ENCODE peak calls at places on chromosomes 16 and 17, in six cellular contexts. R is AG10803; H is activated B cell treated with CpG ODN at 0.5 μM for 24 hours; E is stimulated activated CD4-positive, alpha-beta T cell treated with anti-CD3 and anti-CD28 coated beads, Interleukin-15, amount 100 ng/mL, for 48 hours; W is naive B cell; Y is T-helper 9 cell. G is an unnamed sample.

GRCh38 chr16:73192227-73192894 is 144.4 kb upstream of the ZFHX3 start:
- DNase-seq in Y (no peak), W (no peak), E (no peak), H (no peak), R (peak), G (no peak)

GRCh38 chr17:63537001-63537400 is 13.3 kb upstream of the DCAF7 start:
- DNase-seq in R (no peak), E (no peak), H (no peak), Y (no peak), W (no peak), G (no peak)

GRCh38 chr17:72590882-72591499 is 470.2 kb downstream of the SOX9 start:
- DNase-seq in R (no peak), E (no peak), Y (no peak), W (no peak), H (no peak), G (peak)

GRCh38 chr16:65700599-65700998 is 578.7 kb upstream of the CDH11 start:
- DNase-seq in Y (no peak), W (no peak), R (peak), E (no peak), H (no peak), G (no peak)

GRCh38 chr17:44402564-44403172 is 13.2 kb upstream of the ITGA2B start:
- DNase-seq in E (no peak), Y (no peak), H (no peak), W (no peak), R (no peak), G (no peak)

GRCh38 chr16:31365131-31365865 is 10.3 kb downstream of the ITGAX start:
- DNase-seq in H (no peak), R (no peak), E (no peak), Y (no peak), W (no peak), G (peak)

GRCh38 chr17:8041249-8041928 is 2.5 kb downstream of the ALOX15B start:
- DNase-seq in W (peak), R (peak), H (no peak), E (peak), Y (no peak), G (peak)

GRCh38 chr17:67289174-67289876 is 44.3 kb upstream of the HELZ start:
- DNase-seq in H (no peak), R (peak), E (no peak), Y (no peak), W (no peak), G (peak)

GRCh38 chr17:50468120-50469004 is at the start of gene CHAD:
- DNase-seq in Y (no peak), R (no peak), H (no peak), W (no peak), E (no peak), G (no peak)

GRCh38 chr17:46986401-46986800 is 7.3 kb upstream of the RPRML start:
- DNase-seq in H (no peak), Y (no peak), W (no peak), R (no peak), E (no peak), G (no peak)

GRCh38 chr17:52154466-52154865 is 4.0 kb downstream of the CA10 start:
- DNase-seq in H (no peak), E (no peak), W (no peak), R (no peak), Y (no peak), G (no peak)

GRCh38 chr17:49146620-49147306 is 14.2 kb downstream of the B4GALNT2 start:
- DNase-seq in R (peak), W (no peak), Y (no peak), H (no peak), E (no peak), G (no peak)

GRCh38 chr17:78535285-78536197 is 41.7 kb downstream of the DNAH17 start:
- DNase-seq in R (no peak), H (no peak), E (no peak), W (no peak), Y (no peak), G (peak)

GRCh38 chr16:84643677-84644076 is 4.6 kb upstream of the KLHL36 start:
- DNase-seq in Y (no peak), R (peak), W (peak), E (no peak), H (no peak), G (peak)

GRCh38 chr16:540645-541340 is 13.3 kb downstream of the CAPN15 start:
- DNase-seq in Y (no peak), W (no peak), H (no peak), E (no peak), R (no peak), G (no peak)

GRCh38 chr16:57194512-57194911 is 8.4 kb downstream of the RSPRY1 start:
- DNase-seq in R (peak), Y (no peak), W (no peak), E (no peak), H (no peak), G (no peak)

GRCh38 chr16:84404324-84404723 is 36.0 kb downstream of the ATP2C2 start:
- DNase-seq in Y (no peak), R (no peak), H (no peak), W (no peak), E (no peak), G (no peak)

GRCh38 chr16:19766554-19766884 is 48.4 kb downstream of the IQCK start:
- DNase-seq in H (no peak), Y (no peak), W (no peak), E (no peak), R (no peak), G (no peak)

G was measured in RPMI8226.